ENCODE peak calls at places on chromosomes 12 and 14, in eight cellular contexts. B is GM12878; P is RPMI8226; Q is WTC11; G is NCI-H1436; D is CD8-positive, alpha-beta memory T cell; V is mucosa of gallbladder; K is progenitor cell of endocrine pancreas. R is an unnamed sample.

GRCh38 chr12:52380271-52380694 is 5.2 kb downstream of the KRT84 start:
- DNase-seq in P (peak), B (no peak), Q (peak), D (no peak), V (peak), G (no peak), K (no peak), R (no peak)

GRCh38 chr14:100785626-100786025 is 40.3 kb upstream of the MEG3 start:
- DNase-seq in P (no peak), K (no peak), D (no peak), V (no peak), B (no peak), G (no peak), Q (no peak), R (no peak)

GRCh38 chr14:55604900-55605418 is 25.0 kb downstream of the KTN1 start:
- DNase-seq in B (no peak), V (no peak), Q (no peak), G (no peak), K (no peak), P (no peak), D (no peak), R (no peak)

GRCh38 chr12:55982319-55982936 is 8.6 kb downstream of the RAB5B start:
- DNase-seq in B (peak), K (no peak), D (no peak), Q (no peak), P (no peak), G (no peak), V (no peak), R (no peak)

GRCh38 chr12:2551097-2551496 is 243.7 kb upstream of the FKBP4 start:
- DNase-seq in Q (no peak), V (no peak), B (no peak), K (no peak), G (no peak), P (no peak), D (no peak), R (no peak)

GRCh38 chr14:66804141-66804540 is 296.2 kb downstream of the GPHN start:
- DNase-seq in P (no peak), V (no peak), K (no peak), G (no peak), Q (no peak), B (no peak), D (no peak), R (no peak)

GRCh38 chr12:42588981-42589464 is 523 bp downstream of the PRICKLE1 start:
- DNase-seq in V (peak), Q (peak), K (peak), B (no peak), G (no peak), D (no peak), P (no peak), R (peak)

GRCh38 chr14:67493092-67493717 is 4.7 kb upstream of the TMEM229B start:
- DNase-seq in G (no peak), K (no peak), V (no peak), D (no peak), B (peak), P (peak), Q (no peak), R (no peak)

GRCh38 chr14:51251486-51251885 is 11.4 kb downstream of the TMX1 start:
- DNase-seq in K (no peak), P (no peak), G (no peak), B (no peak), Q (no peak), V (no peak), D (no peak), R (no peak)

GRCh38 chr12:57591567-57592325 is 754 bp downstream of the PIP4K2C start:
- DNase-seq in G (no peak), Q (no peak), P (peak), K (no peak), B (no peak), D (no peak), V (no peak), R (no peak)

GRCh38 chr12:21438643-21439042 is 1.2 kb downstream of the PYROXD1 start:
- DNase-seq in Q (no peak), V (no peak), P (no peak), B (no peak), K (no peak), G (no peak), D (no peak), R (no peak)

GRCh38 chr14:51035611-51036192 is 59.2 kb downstream of the TRIM9 start:
- DNase-seq in Q (no peak), B (no peak), V (no peak), P (no peak), D (no peak), G (no peak), K (no peak), R (no peak)

GRCh38 chr12:18612971-18613370 is 124.8 kb downstream of the PLCZ1 start:
- DNase-seq in P (no peak), D (no peak), B (no peak), Q (no peak), V (no peak), K (no peak), G (no peak), R (no peak)

GRCh38 chr12:110109037-110109836 is 14.9 kb upstream of the IFT81 start:
- DNase-seq in V (peak), G (no peak), P (no peak), D (no peak), K (no peak), B (no peak), Q (peak), R (peak)

GRCh38 chr14:94408546-94409095 is 20.2 kb upstream of the SERPINA1 start:
- DNase-seq in P (no peak), B (no peak), G (no peak), V (no peak), K (no peak), D (no peak), Q (no peak), R (no peak)

GRCh38 chr12:90828621-90829020 is 126.4 kb downstream of the CCER1 start:
- DNase-seq in K (no peak), G (no peak), P (no peak), V (no peak), D (no peak), B (no peak), Q (no peak), R (no peak)

GRCh38 chr12:114916531-114916930 is 232.6 kb upstream of the TBX3 start:
- DNase-seq in G (no peak), D (no peak), P (no peak), B (no peak), Q (no peak), V (no peak), K (no peak), R (no peak)

GRCh38 chr14:38958589-38958988 is 144.4 kb downstream of the SEC23A start:
- DNase-seq in B (no peak), G (no peak), K (no peak), P (no peak), V (no peak), Q (no peak), D (no peak), R (no peak)

GRCh38 chr12:115403689-115404088 is 719.7 kb upstream of the TBX3 start:
- DNase-seq in P (no peak), Q (no peak), G (no peak), D (no peak), K (no peak), B (no peak), V (no peak), R (no peak)

GRCh38 chr14:75510547-75510946 is 11.7 kb upstream of the BATF start:
- DNase-seq in G (no peak), B (no peak), D (no peak), P (no peak), V (no peak), Q (no peak), K (no peak), R (no peak)

GRCh38 chr12:75698052-75698451 is 186.6 kb upstream of the KRR1 start:
- DNase-seq in D (no peak), Q (no peak), K (no peak), B (no peak), G (no peak), V (no peak), P (no peak), R (no peak)

GRCh38 chr12:50530532-50530931 is 25.7 kb downstream of the DIP2B start:
- DNase-seq in Q (no peak), V (no peak), K (no peak), G (no peak), B (no peak), D (no peak), P (no peak), R (no peak)

GRCh38 chr12:75970310-75970709 is 61.3 kb downstream of the PHLDA1 start:
- DNase-seq in G (no peak), P (no peak), V (no peak), K (no peak), Q (no peak), D (no peak), B (no peak), R (no peak)

GRCh38 chr14:103130965-103131364 is 7.7 kb downstream of the TNFAIP2 start:
- DNase-seq in Q (no peak), D (no peak), K (no peak), V (peak), P (no peak), B (no peak), G (no peak), R (peak)

GRCh38 chr14:105382343-105383082 is 15.8 kb upstream of the TEX22 start:
- DNase-seq in V (no peak), Q (no peak), G (no peak), D (no peak), B (no peak), K (no peak), P (no peak), R (no peak)

GRCh38 chr14:95255487-95255886 is 64.2 kb downstream of the CLMN start:
- DNase-seq in D (no peak), G (peak), Q (peak), B (no peak), V (peak), K (no peak), P (peak), R (peak)

GRCh38 chr14:25431211-25432076 is 381.5 kb upstream of the STXBP6 start:
- DNase-seq in K (peak), D (no peak), Q (peak), B (no peak), V (peak), P (peak), G (no peak), R (no peak)

GRCh38 chr14:99603471-99603933 is 505 bp downstream of the CCDC85C start:
- DNase-seq in B (no peak), Q (peak), G (peak), K (peak), D (peak), V (peak), P (peak), R (no peak)

GRCh38 chr12:124646385-124647230 is 79.2 kb upstream of the NCOR2 start:
- DNase-seq in D (peak), K (no peak), V (no peak), B (peak), G (no peak), P (no peak), Q (no peak), R (no peak)

GRCh38 chr12:58314610-58315009 is 373.2 kb downstream of the ATP23 start:
- DNase-seq in B (no peak), D (no peak), P (no peak), Q (no peak), G (no peak), K (no peak), V (no peak), R (no peak)

GRCh38 chr14:68800361-68800760 is 7.5 kb upstream of the ZFP36L1 start:
- DNase-seq in V (no peak), B (no peak), D (no peak), K (no peak), G (no peak), P (no peak), Q (no peak), R (no peak)

GRCh38 chr14:89422181-89422951 is 5.3 kb upstream of the FOXN3 start:
- DNase-seq in V (peak), B (no peak), K (no peak), Q (no peak), P (no peak), G (no peak), D (no peak), R (no peak)

GRCh38 chr14:74065746-74066575 is 18.3 kb downstream of the ALDH6A1 start:
- DNase-seq in B (no peak), V (no peak), P (no peak), K (no peak), D (no peak), Q (no peak), G (no peak), R (no peak)

GRCh38 chr14:76193696-76194095 is 42.0 kb downstream of the GPATCH2L start:
- DNase-seq in P (no peak), B (no peak), V (no peak), Q (no peak), K (no peak), D (no peak), G (no peak), R (no peak)

GRCh38 chr14:49173765-49174373 is 412.3 kb downstream of the RPS29 start:
- DNase-seq in P (peak), V (peak), G (peak), B (peak), K (peak), D (no peak), Q (peak), R (no peak)

GRCh38 chr14:103056322-103057027 is 874 bp downstream of the CDC42BPB start:
- DNase-seq in P (no peak), K (no peak), B (no peak), V (no peak), Q (peak), G (no peak), D (no peak), R (peak)